ENCODE peak calls at places on chromosomes 13 and 19, in eight cellular contexts. One of them, this sample, is unnamed.

GRCh38 chr13:51397262-51397933 is 55.4 kb downstream of the INTS6 start:
- DNase-seq in brain microvascular endothelial cell: peak; percentile 47
- DNase-seq in BJ: peak; percentile 81
- DNase-seq in bronchial epithelial cell: no peak
- DNase-seq in MM.1S: no peak
- DNase-seq in fibroblast of pulmonary artery: peak; percentile 71
- DNase-seq in GM23248: peak; percentile 91
- DNase-seq in A549: no peak
- DNase-seq in this sample: peak; percentile 2

GRCh38 chr13:77002590-77003190 is 10.8 kb downstream of the CLN5 start:
- DNase-seq in brain microvascular endothelial cell: no peak
- DNase-seq in BJ: no peak
- DNase-seq in bronchial epithelial cell: peak; percentile 55
- DNase-seq in MM.1S: no peak
- DNase-seq in fibroblast of pulmonary artery: peak; percentile 65
- DNase-seq in GM23248: peak; percentile 66
- DNase-seq in A549: peak; percentile 22
- DNase-seq in this sample: no peak

GRCh38 chr19:56120371-56121179 is 520 bp downstream of the ZNF787 start:
- DNase-seq in brain microvascular endothelial cell: peak; percentile 53
- DNase-seq in BJ: no peak
- DNase-seq in bronchial epithelial cell: peak; percentile 32
- DNase-seq in MM.1S: peak; percentile 82
- DNase-seq in fibroblast of pulmonary artery: peak; percentile 74
- DNase-seq in GM23248: peak; percentile 89
- DNase-seq in A549: peak; percentile 88
- DNase-seq in this sample: peak; percentile 28

GRCh38 chr13:83085186-83085900 is 796.9 kb downstream of the SLITRK1 start:
- DNase-seq in brain microvascular endothelial cell: no peak
- DNase-seq in BJ: peak; percentile 11
- DNase-seq in bronchial epithelial cell: no peak
- DNase-seq in MM.1S: no peak
- DNase-seq in fibroblast of pulmonary artery: peak; percentile 48
- DNase-seq in GM23248: peak; percentile 63
- DNase-seq in A549: no peak
- DNase-seq in this sample: no peak

GRCh38 chr13:29379281-29379680 is 216.2 kb downstream of the SLC7A1 start:
- DNase-seq in brain microvascular endothelial cell: no peak
- DNase-seq in BJ: no peak
- DNase-seq in bronchial epithelial cell: no peak
- DNase-seq in MM.1S: no peak
- DNase-seq in fibroblast of pulmonary artery: no peak
- DNase-seq in GM23248: no peak
- DNase-seq in A549: no peak
- DNase-seq in this sample: no peak

GRCh38 chr13:108313382-108313781 is 43.9 kb downstream of the TNFSF13B start:
- DNase-seq in brain microvascular endothelial cell: no peak
- DNase-seq in BJ: no peak
- DNase-seq in bronchial epithelial cell: no peak
- DNase-seq in MM.1S: no peak
- DNase-seq in fibroblast of pulmonary artery: no peak
- DNase-seq in GM23248: no peak
- DNase-seq in A549: no peak
- DNase-seq in this sample: no peak

GRCh38 chr13:102555914-102556553 is 40.8 kb upstream of the TPP2 start:
- DNase-seq in brain microvascular endothelial cell: peak; percentile 36
- DNase-seq in BJ: no peak
- DNase-seq in bronchial epithelial cell: peak; percentile 68
- DNase-seq in MM.1S: peak; percentile 65
- DNase-seq in fibroblast of pulmonary artery: peak; percentile 45
- DNase-seq in GM23248: peak; percentile 63
- DNase-seq in A549: peak; percentile 15
- DNase-seq in this sample: no peak

GRCh38 chr19:55670280-55671053 is 4.6 kb upstream of the EPN1 start:
- DNase-seq in brain microvascular endothelial cell: no peak
- DNase-seq in BJ: no peak
- DNase-seq in bronchial epithelial cell: no peak
- DNase-seq in MM.1S: peak; percentile 21
- DNase-seq in fibroblast of pulmonary artery: no peak
- DNase-seq in GM23248: no peak
- DNase-seq in A549: no peak
- DNase-seq in this sample: no peak

GRCh38 chr19:18919086-18919894 is at the start of the genes COPE and DDX49:
- DNase-seq in brain microvascular endothelial cell: peak; percentile 100
- DNase-seq in BJ: peak; percentile 100
- DNase-seq in bronchial epithelial cell: peak; percentile 99
- DNase-seq in MM.1S: peak; percentile 100
- DNase-seq in fibroblast of pulmonary artery: peak; percentile 100
- DNase-seq in GM23248: peak; percentile 100
- DNase-seq in A549: peak; percentile 97
- DNase-seq in this sample: peak; percentile 97

GRCh38 chr13:111280666-111281577 is 39.5 kb upstream of the TEX29 start:
- DNase-seq in brain microvascular endothelial cell: peak; percentile 80
- DNase-seq in BJ: peak; percentile 26
- DNase-seq in bronchial epithelial cell: peak; percentile 30
- DNase-seq in MM.1S: no peak
- DNase-seq in fibroblast of pulmonary artery: peak; percentile 93
- DNase-seq in GM23248: peak; percentile 73
- DNase-seq in A549: no peak
- DNase-seq in this sample: no peak

GRCh38 chr19:2507109-2507508 is 31.2 kb downstream of the GADD45B start:
- DNase-seq in brain microvascular endothelial cell: peak; percentile 60
- DNase-seq in BJ: no peak
- DNase-seq in bronchial epithelial cell: peak; percentile 89
- DNase-seq in MM.1S: no peak
- DNase-seq in fibroblast of pulmonary artery: peak; percentile 88
- DNase-seq in GM23248: peak; percentile 79
- DNase-seq in A549: peak; percentile 52
- DNase-seq in this sample: no peak

GRCh38 chr19:41206926-41207750 is 11.9 kb upstream of the AXL start:
- DNase-seq in brain microvascular endothelial cell: no peak
- DNase-seq in BJ: no peak
- DNase-seq in bronchial epithelial cell: no peak
- DNase-seq in MM.1S: no peak
- DNase-seq in fibroblast of pulmonary artery: no peak
- DNase-seq in GM23248: peak; percentile 60
- DNase-seq in A549: no peak
- DNase-seq in this sample: peak; percentile 62

GRCh38 chr13:46679369-46680180 is 117.4 kb downstream of the ESD start:
- DNase-seq in brain microvascular endothelial cell: peak; percentile 59
- DNase-seq in BJ: peak; percentile 30
- DNase-seq in bronchial epithelial cell: no peak
- DNase-seq in MM.1S: peak; percentile 76
- DNase-seq in fibroblast of pulmonary artery: peak; percentile 71
- DNase-seq in GM23248: peak; percentile 87
- DNase-seq in A549: no peak
- DNase-seq in this sample: no peak

GRCh38 chr13:65940720-65941119 is 1289.4 kb downstream of the PCDH9 start:
- DNase-seq in brain microvascular endothelial cell: no peak
- DNase-seq in BJ: no peak
- DNase-seq in bronchial epithelial cell: no peak
- DNase-seq in MM.1S: no peak
- DNase-seq in fibroblast of pulmonary artery: no peak
- DNase-seq in GM23248: no peak
- DNase-seq in A549: no peak
- DNase-seq in this sample: no peak

GRCh38 chr13:77918391-77919261 is at the start of gene EDNRB:
- DNase-seq in brain microvascular endothelial cell: peak; percentile 20
- DNase-seq in BJ: no peak
- DNase-seq in bronchial epithelial cell: peak; percentile 49
- DNase-seq in MM.1S: no peak
- DNase-seq in fibroblast of pulmonary artery: peak; percentile 44
- DNase-seq in GM23248: peak; percentile 62
- DNase-seq in A549: peak; percentile 25
- DNase-seq in this sample: no peak

GRCh38 chr13:97849305-97849704 is 104.2 kb upstream of the IPO5 start:
- DNase-seq in brain microvascular endothelial cell: no peak
- DNase-seq in BJ: no peak
- DNase-seq in bronchial epithelial cell: peak; percentile 55
- DNase-seq in MM.1S: peak; percentile 67
- DNase-seq in fibroblast of pulmonary artery: peak; percentile 40
- DNase-seq in GM23248: peak; percentile 41
- DNase-seq in A549: peak; percentile 13
- DNase-seq in this sample: no peak

GRCh38 chr13:113551081-113552000 is 33.2 kb upstream of the TFDP1 start:
- DNase-seq in brain microvascular endothelial cell: no peak
- DNase-seq in BJ: no peak
- DNase-seq in bronchial epithelial cell: no peak
- DNase-seq in MM.1S: no peak
- DNase-seq in fibroblast of pulmonary artery: no peak
- DNase-seq in GM23248: no peak
- DNase-seq in A549: no peak
- DNase-seq in this sample: no peak

GRCh38 chr19:801030-801860 is 4.0 kb downstream of the PTBP1 start:
- DNase-seq in brain microvascular endothelial cell: no peak
- DNase-seq in BJ: no peak
- DNase-seq in bronchial epithelial cell: peak; percentile 32
- DNase-seq in MM.1S: no peak
- DNase-seq in fibroblast of pulmonary artery: peak; percentile 66
- DNase-seq in GM23248: peak; percentile 72
- DNase-seq in A549: no peak
- DNase-seq in this sample: peak; percentile 55
- H3K4me3 ChIP-seq in brain microvascular endothelial cell: peak overlapping the region; percentile 37
- H3K4me3 ChIP-seq in BJ: peak overlapping the region; percentile 15
- H3K4me3 ChIP-seq in bronchial epithelial cell: peak overlapping the region; percentile 23
- H3K4me3 ChIP-seq in MM.1S: no peak overlapping the region
- H3K4me3 ChIP-seq in fibroblast of pulmonary artery: peak overlapping the region; percentile 92
- H3K4me3 ChIP-seq in GM23248: peak overlapping the region; percentile 86
- H3K4me3 ChIP-seq in A549: peak overlapping the region; percentile 100
- H3K4me3 ChIP-seq in this sample: peak overlapping the region; percentile 60

DNA sequence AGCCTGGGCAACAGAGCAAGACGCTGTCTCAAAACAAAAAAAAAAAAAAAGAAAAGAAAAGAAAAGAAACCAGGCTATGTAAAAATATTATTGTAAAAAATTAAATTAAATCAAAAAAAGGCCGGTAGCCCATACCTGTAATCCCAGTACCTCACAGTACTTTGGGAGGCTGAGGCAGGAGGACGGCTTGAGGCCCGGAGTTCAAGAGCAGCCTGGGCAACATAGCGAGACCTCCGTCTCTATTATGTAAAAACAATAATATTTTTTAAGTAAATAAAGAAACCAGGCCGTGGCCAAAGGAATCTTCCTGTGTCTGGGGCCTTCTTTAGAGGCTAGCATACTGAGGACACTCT is 770 bp upstream of the CAPNS1 start:
- DNase-seq in brain microvascular endothelial cell: no peak
- DNase-seq in BJ: no peak
- DNase-seq in bronchial epithelial cell: no peak
- DNase-seq in MM.1S: no peak
- DNase-seq in fibroblast of pulmonary artery: no peak
- DNase-seq in GM23248: no peak
- DNase-seq in A549: no peak
- DNase-seq in this sample: no peak
- H3K4me3 ChIP-seq in brain microvascular endothelial cell: peak overlapping the region; percentile 96
- H3K4me3 ChIP-seq in BJ: peak overlapping the region; percentile 94
- H3K4me3 ChIP-seq in bronchial epithelial cell: peak overlapping the region; percentile 98
- H3K4me3 ChIP-seq in MM.1S: peak overlapping the region; percentile 99
- H3K4me3 ChIP-seq in fibroblast of pulmonary artery: peak overlapping the region; percentile 86
- H3K4me3 ChIP-seq in GM23248: peak overlapping the region; percentile 97
- H3K4me3 ChIP-seq in A549: peak overlapping the region; percentile 75
- H3K4me3 ChIP-seq in this sample: peak overlapping the region; percentile 84

GRCh38 chr13:39577833-39578232 is 25.2 kb downstream of the LHFPL6 start:
- DNase-seq in brain microvascular endothelial cell: no peak
- DNase-seq in BJ: no peak
- DNase-seq in bronchial epithelial cell: peak; percentile 18
- DNase-seq in MM.1S: no peak
- DNase-seq in fibroblast of pulmonary artery: no peak
- DNase-seq in GM23248: no peak
- DNase-seq in A549: no peak
- DNase-seq in this sample: no peak

GRCh38 chr13:39581177-39581576 is 21.8 kb downstream of the LHFPL6 start:
- DNase-seq in brain microvascular endothelial cell: no peak
- DNase-seq in BJ: no peak
- DNase-seq in bronchial epithelial cell: no peak
- DNase-seq in MM.1S: no peak
- DNase-seq in fibroblast of pulmonary artery: no peak
- DNase-seq in GM23248: no peak
- DNase-seq in A549: no peak
- DNase-seq in this sample: no peak

GRCh38 chr13:39577203-39577602 is 25.8 kb downstream of the LHFPL6 start:
- DNase-seq in brain microvascular endothelial cell: no peak
- DNase-seq in BJ: no peak
- DNase-seq in bronchial epithelial cell: no peak
- DNase-seq in MM.1S: no peak
- DNase-seq in fibroblast of pulmonary artery: no peak
- DNase-seq in GM23248: no peak
- DNase-seq in A549: no peak
- DNase-seq in this sample: no peak

GRCh38 chr13:39575641-39576238 is 27.3 kb downstream of the LHFPL6 start:
- DNase-seq in brain microvascular endothelial cell: no peak
- DNase-seq in BJ: no peak
- DNase-seq in bronchial epithelial cell: no peak
- DNase-seq in MM.1S: no peak
- DNase-seq in fibroblast of pulmonary artery: no peak
- DNase-seq in GM23248: no peak
- DNase-seq in A549: no peak
- DNase-seq in this sample: no peak

DNA sequence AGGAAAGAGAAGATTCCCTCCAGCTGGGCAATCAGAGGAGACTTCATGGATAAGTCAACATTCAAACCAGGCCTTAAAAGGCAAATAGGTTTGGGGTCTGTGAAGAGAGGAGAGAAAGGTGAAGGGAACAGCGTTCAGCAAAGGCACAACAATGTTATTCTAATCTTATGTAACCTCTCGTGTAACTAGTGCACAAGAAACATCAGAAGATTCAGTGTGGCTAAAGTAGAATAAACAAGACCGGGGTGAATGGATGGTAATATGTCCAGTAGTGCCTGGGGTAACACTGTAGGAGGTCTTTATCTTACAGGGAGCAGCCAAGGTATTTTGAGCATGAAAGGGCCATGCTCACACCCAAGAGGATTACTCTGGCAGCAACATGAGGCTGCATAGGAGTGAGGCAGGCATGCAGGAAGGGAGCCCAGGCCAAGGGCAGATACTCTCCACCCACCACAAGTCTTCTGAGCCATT is 24.1 kb downstream of the LHFPL6 start:
- DNase-seq in brain microvascular endothelial cell: no peak
- DNase-seq in BJ: no peak
- DNase-seq in bronchial epithelial cell: no peak
- DNase-seq in MM.1S: no peak
- DNase-seq in fibroblast of pulmonary artery: no peak
- DNase-seq in GM23248: no peak
- DNase-seq in A549: no peak
- DNase-seq in this sample: no peak
- H3K4me3 ChIP-seq in brain microvascular endothelial cell: no peak overlapping the region
- H3K4me3 ChIP-seq in BJ: no peak overlapping the region
- H3K4me3 ChIP-seq in bronchial epithelial cell: no peak overlapping the region
- H3K4me3 ChIP-seq in MM.1S: no peak overlapping the region
- H3K4me3 ChIP-seq in fibroblast of pulmonary artery: no peak overlapping the region
- H3K4me3 ChIP-seq in GM23248: no peak overlapping the region
- H3K4me3 ChIP-seq in A549: no peak overlapping the region
- H3K4me3 ChIP-seq in this sample: no peak overlapping the region

DNA sequence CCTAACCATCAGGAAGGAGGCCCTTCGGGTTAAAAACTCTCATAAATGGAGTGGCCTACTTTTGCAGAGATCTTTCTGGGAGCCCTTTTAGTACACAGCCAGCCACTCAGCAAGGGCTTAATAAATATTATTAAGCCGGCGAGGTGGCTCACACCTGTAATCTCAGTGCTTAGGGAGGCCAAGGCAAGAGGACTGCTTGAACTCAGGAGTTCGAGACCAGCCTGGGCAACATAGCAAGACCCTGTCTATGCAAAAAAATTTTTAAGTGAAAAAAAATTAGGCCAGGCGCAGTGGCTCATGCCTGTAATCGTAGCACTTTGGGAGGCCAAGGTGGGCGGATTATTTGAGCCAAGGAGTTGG is 810 bp upstream of the KANK2 start:
- DNase-seq in brain microvascular endothelial cell: no peak
- DNase-seq in BJ: no peak
- DNase-seq in bronchial epithelial cell: no peak
- DNase-seq in MM.1S: no peak
- DNase-seq in fibroblast of pulmonary artery: no peak
- DNase-seq in GM23248: no peak
- DNase-seq in A549: no peak
- DNase-seq in this sample: no peak
- H3K4me3 ChIP-seq in brain microvascular endothelial cell: no peak overlapping the region
- H3K4me3 ChIP-seq in BJ: no peak overlapping the region
- H3K4me3 ChIP-seq in bronchial epithelial cell: peak overlapping the region; percentile 80
- H3K4me3 ChIP-seq in MM.1S: peak overlapping the region; percentile 58
- H3K4me3 ChIP-seq in fibroblast of pulmonary artery: no peak overlapping the region
- H3K4me3 ChIP-seq in GM23248: peak overlapping the region; percentile 90
- H3K4me3 ChIP-seq in A549: no peak overlapping the region
- H3K4me3 ChIP-seq in this sample: peak overlapping the region; percentile 99

This sample was measured in thoracic aorta.